ENCODE peak calls at places on chromosomes 4 and X, in four cellular contexts. T is NCI-H2171 treated with DMSO at 0.1 percent for 48 hours, D is AG09319, H is esophagus squamous epithelium. C is an unnamed sample.

GRCh38 chrX:44731160-44731559 is 112.7 kb upstream of the DUSP21 start:
- DNase-seq in T (no peak), D (no peak), H (no peak), C (no peak)

GRCh38 chr4:152352215-152352614 is 183.7 kb downstream of the FBXW7 start:
- DNase-seq in T (no peak), D (no peak), H (no peak), C (no peak)

GRCh38 chrX:140157611-140158010 is 192.3 kb upstream of the CXorf66 start:
- DNase-seq in T (no peak), D (no peak), H (no peak), C (no peak)

GRCh38 chrX:10115082-10115481 is 41.7 kb upstream of the CLCN4 start:
- DNase-seq in T (no peak), D (no peak), H (no peak), C (no peak)

GRCh38 chr4:86556791-86557415 is 37.2 kb upstream of the PTPN13 start:
- DNase-seq in T (no peak), D (no peak), H (no peak), C (no peak)

GRCh38 chrX:150873616-150874015 is 24.9 kb downstream of the CD99L2 start:
- DNase-seq in T (no peak), D (no peak), H (no peak), C (no peak)

GRCh38 chrX:101219840-101220191 is 230 bp downstream of the DRP2 start:
- DNase-seq in T (no peak), D (no peak), H (no peak), C (no peak)

GRCh38 chr4:155666701-155667537 is at the start of gene GUCY1A1:
- DNase-seq in T (no peak), D (no peak), H (no peak), C (peak)

GRCh38 chr4:1753692-1754311 is 32.5 kb downstream of the TACC3 start:
- DNase-seq in T (no peak), D (no peak), H (no peak), C (no peak)

GRCh38 chr4:3469386-3470243 is 6.5 kb downstream of the DOK7 start:
- DNase-seq in T (no peak), D (no peak), H (no peak), C (no peak)

GRCh38 chrX:45479835-45480422 is 279.3 kb upstream of the DIPK2B start:
- DNase-seq in T (no peak), D (peak), H (no peak), C (no peak)

GRCh38 chr4:88693792-88694191 is 3.8 kb downstream of the NAP1L5 start:
- DNase-seq in T (no peak), D (no peak), H (no peak), C (no peak)

GRCh38 chrX:10106801-10107200 is 50.0 kb upstream of the CLCN4 start:
- DNase-seq in T (peak), D (no peak), H (no peak), C (no peak)

GRCh38 chr4:102196221-102196620 is 149.1 kb downstream of the SLC39A8 start:
- DNase-seq in T (no peak), D (no peak), H (no peak), C (no peak)

GRCh38 chrX:138875472-138875871 is 164.0 kb upstream of the FGF13 start:
- DNase-seq in T (no peak), D (no peak), H (no peak), C (no peak)

GRCh38 chrX:104469771-104470170 is 96.2 kb upstream of the IL1RAPL2 start:
- DNase-seq in T (no peak), D (no peak), H (no peak), C (no peak)

GRCh38 chr4:44760142-44760898 is 34.0 kb upstream of the GNPDA2 start:
- DNase-seq in T (peak), D (no peak), H (no peak), C (no peak)

GRCh38 chr4:56787380-56787779 is 34.1 kb downstream of the SPINK2 start:
- DNase-seq in T (no peak), D (no peak), H (no peak), C (no peak)

GRCh38 chr4:37628977-37629609 is 57.1 kb downstream of the RELL1 start:
- DNase-seq in T (no peak), D (peak), H (no peak), C (no peak)